ENCODE peak calls at places on chromosome 6, in six cellular contexts. S, Z, L, A, C and X are unnamed samples.

GRCh38 chr6:19818805-19819204 is 18.4 kb upstream of the ID4 start:
- DNase-seq in A (no peak), S (no peak), C (no peak), Z (no peak), L (no peak), X (no peak)

GRCh38 chr6:40999498-41000070 is 39.4 kb downstream of the UNC5CL start:
- DNase-seq in C (peak), A (peak), L (no peak), S (peak), Z (peak), X (peak)

GRCh38 chr6:17035994-17036393 is 65.9 kb upstream of the STMND1 start:
- DNase-seq in A (no peak), C (no peak), L (no peak), S (no peak), Z (no peak), X (no peak)

GRCh38 chr6:169320013-169320412 is 66.4 kb upstream of the THBS2 start:
- DNase-seq in A (no peak), C (no peak), Z (no peak), L (no peak), S (no peak), X (no peak)

GRCh38 chr6:39251406-39251805 is 22.1 kb upstream of the KCNK5 start:
- DNase-seq in C (no peak), A (no peak), S (no peak), L (no peak), Z (no peak), X (peak)

GRCh38 chr6:80454197-80454596 is 347.7 kb downstream of the BCKDHB start:
- DNase-seq in C (no peak), Z (no peak), A (no peak), S (no peak), L (peak), X (peak)

GRCh38 chr6:39076086-39076992 is 27.8 kb downstream of the GLP1R start:
- DNase-seq in L (no peak), S (no peak), Z (no peak), C (no peak), A (no peak), X (no peak)

GRCh38 chr6:16129623-16130243 is 847 bp downstream of the MYLIP start:
- DNase-seq in Z (no peak), L (no peak), A (peak), S (no peak), C (no peak), X (peak)

GRCh38 chr6:130020106-130020851 is 1.9 kb downstream of the L3MBTL3 start:
- DNase-seq in A (peak), L (no peak), S (peak), C (peak), Z (peak), X (peak)

GRCh38 chr6:134480593-134480992 is 162.7 kb upstream of the SGK1 start:
- DNase-seq in C (no peak), L (no peak), Z (no peak), A (peak), S (no peak), X (peak)

GRCh38 chr6:20416567-20417345 is 15.1 kb downstream of the E2F3 start:
- DNase-seq in A (no peak), L (peak), S (no peak), C (no peak), Z (no peak), X (no peak)

GRCh38 chr6:72522735-72523141 is 99.1 kb upstream of the KCNQ5 start:
- DNase-seq in S (no peak), C (peak), Z (no peak), L (no peak), A (peak), X (peak)

GRCh38 chr6:169082093-169082492 is 171.6 kb downstream of the THBS2 start:
- DNase-seq in S (no peak), Z (no peak), L (no peak), C (no peak), A (no peak), X (no peak)

GRCh38 chr6:40128149-40128548 is 193.9 kb upstream of the MOCS1 start:
- DNase-seq in L (no peak), C (no peak), S (no peak), A (no peak), Z (no peak), X (no peak)

GRCh38 chr6:35900448-35900847 is 20.4 kb downstream of the SRPK1 start:
- DNase-seq in S (no peak), C (no peak), L (no peak), A (no peak), Z (no peak), X (no peak)
- TF ChIP-seq CTCF in S (no peak), C (no peak), L (no peak), A (no peak), Z (no peak), X (no peak)

GRCh38 chr6:4848382-4849068 is 72.3 kb downstream of the CDYL start:
- DNase-seq in Z (no peak), A (no peak), S (no peak), L (no peak), C (no peak), X (peak)
- TF ChIP-seq CTCF in Z (peak), A (peak), S (peak), L (peak), C (peak), X (peak)

DNA sequence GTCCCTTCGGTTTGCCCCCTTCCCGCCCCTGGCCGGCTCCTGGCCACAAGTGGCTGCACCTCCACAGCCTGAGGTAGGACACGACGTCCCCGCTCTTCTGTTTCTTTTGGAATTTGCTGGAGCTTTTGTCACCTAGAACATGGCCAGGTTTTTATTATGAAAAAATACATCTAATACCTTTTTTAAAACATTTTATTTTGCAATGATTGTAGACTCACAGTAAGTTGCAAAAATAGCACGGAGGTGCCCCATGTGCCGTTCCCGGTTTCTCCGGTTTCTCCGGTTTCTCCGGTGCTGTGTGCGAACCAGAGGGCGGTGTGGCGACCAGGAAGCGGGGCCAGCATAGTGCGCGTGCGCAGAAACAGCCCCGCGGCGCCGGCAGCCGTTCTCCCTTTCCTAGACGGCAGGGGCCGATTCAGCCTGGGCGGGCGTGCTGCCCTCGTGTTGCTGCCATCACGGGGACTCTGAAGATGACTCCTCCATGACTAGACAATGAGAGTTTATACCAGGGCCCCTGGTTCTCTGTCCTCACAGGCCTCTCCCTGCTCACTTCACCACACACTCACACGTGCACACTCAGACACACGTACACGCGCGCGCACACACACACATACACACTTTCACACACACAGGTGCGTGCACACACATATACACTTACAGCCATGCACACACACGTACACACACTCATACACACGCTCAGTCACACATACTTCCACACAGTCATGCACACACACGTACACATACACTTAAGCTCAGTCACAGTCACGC is 102.1 kb downstream of the TMEM242 start:
- DNase-seq in Z (peak), S (peak), C (no peak), A (peak), L (peak), X (peak)
- TF ChIP-seq CTCF in Z (peak), S (no peak), C (no peak), A (no peak), L (peak), X (no peak)

GRCh38 chr6:159858259-159858658 is 32.5 kb upstream of the MAS1 start:
- DNase-seq in L (no peak), C (no peak), A (no peak), Z (no peak), S (no peak), X (no peak)

GRCh38 chr6:159853735-159854134 is 37.1 kb upstream of the MAS1 start:
- DNase-seq in C (no peak), Z (no peak), A (no peak), L (no peak), S (no peak), X (no peak)

GRCh38 chr6:159852877-159853276 is 37.9 kb upstream of the MAS1 start:
- DNase-seq in Z (no peak), C (no peak), L (no peak), A (no peak), S (no peak), X (peak)
- TF ChIP-seq CTCF in Z (peak), C (peak), L (peak), A (peak), S (peak), X (peak)